ENCODE peak calls at places on chromosomes 1 and 21, in five cellular contexts. X is mesenchymal stem cell, J is H9, P is H1, G is trophoblast cell. H is an unnamed sample.
A peak's percentile ranks its signal among the peaks of the same experiment; 100 is the strongest.

GRCh38 chr1:79657916-79658662 is 651.6 kb upstream of the ADGRL4 start:
- DNase-seq in X (no peak), J (no peak), P (no peak), G (no peak), H (no peak)

GRCh38 chr1:169829671-169830070 is 35.0 kb upstream of the METTL18 start:
- DNase-seq in X (no peak), J (no peak), P (no peak), G (no peak), H (no peak)

GRCh38 chr1:222950892-222951291 is 136.1 kb downstream of the DISP1 start:
- DNase-seq in X (no peak), J (no peak), P (no peak), G (no peak), H (no peak)

GRCh38 chr1:44619261-44619900 is 54.9 kb downstream of the TMEM53 start:
- DNase-seq in X (no peak), J (no peak), P (no peak), G (no peak), H (no peak)

GRCh38 chr1:72278461-72278860 is 3.9 kb downstream of the NEGR1 start:
- DNase-seq in X (no peak), J (no peak), P (no peak), G (no peak), H (no peak)

GRCh38 chr1:21781971-21782867 is 730 bp downstream of the USP48 start:
- DNase-seq in X (peak; percentile 78), J (peak; percentile 59), P (no peak), G (peak; percentile 78), H (peak; percentile 4)

GRCh38 chr1:95022527-95022926 is 50.2 kb downstream of the ALG14 start:
- DNase-seq in X (no peak), J (no peak), P (no peak), G (no peak), H (no peak)

GRCh38 chr1:115432061-115432460 is 94.0 kb upstream of the NGF start:
- DNase-seq in X (peak; percentile 42), J (no peak), P (no peak), G (no peak), H (no peak)

GRCh38 chr1:231322880-231323530 is 14.6 kb downstream of the EXOC8 start:
- DNase-seq in X (no peak), J (no peak), P (no peak), G (no peak), H (no peak)

GRCh38 chr1:119626146-119626545 is 21.9 kb downstream of the ZNF697 start:
- DNase-seq in X (no peak), J (no peak), P (no peak), G (no peak), H (no peak)

GRCh38 chr1:66276229-66276628 is 257.7 kb upstream of the SGIP1 start:
- DNase-seq in X (no peak), J (no peak), P (no peak), G (no peak), H (no peak)
- H3K27ac ChIP-seq in X (no peak overlapping the region), J (no peak overlapping the region), P (no peak overlapping the region), G (no peak overlapping the region), H (no peak overlapping the region)

GRCh38 chr1:179448429-179449149 is 82.8 kb downstream of the AXDND1 start:
- DNase-seq in X (no peak), J (no peak), P (no peak), G (no peak), H (no peak)
- H3K4me2 ChIP-seq in X (no peak overlapping the region), J (no peak overlapping the region), P (no peak overlapping the region), G (no peak overlapping the region), H (no peak overlapping the region)

GRCh38 chr1:172726740-172727139 is 67.8 kb downstream of the FASLG start:
- DNase-seq in X (no peak), J (no peak), P (no peak), G (no peak), H (no peak)
- H2BK12ac ChIP-seq in X (no peak overlapping the region), J (no peak overlapping the region), P (no peak overlapping the region), G (peak overlapping the region; percentile 55), H (no peak overlapping the region)

GRCh38 chr1:41498391-41498790 is 13.9 kb upstream of the EDN2 start:
- DNase-seq in X (no peak), J (no peak), P (no peak), G (no peak), H (no peak)

GRCh38 chr1:41495171-41495948 is 10.9 kb upstream of the EDN2 start:
- DNase-seq in X (peak; percentile 62), J (peak; percentile 80), P (no peak), G (no peak), H (no peak)

GRCh38 chr1:41496080-41497055 is 11.9 kb upstream of the EDN2 start:
- DNase-seq in X (peak; percentile 68), J (peak; percentile 91), P (peak; percentile 69), G (peak; percentile 94), H (peak; percentile 89)

GRCh38 chr1:41497631-41498030 is 13.1 kb upstream of the EDN2 start:
- DNase-seq in X (no peak), J (no peak), P (no peak), G (no peak), H (no peak)

DNA sequence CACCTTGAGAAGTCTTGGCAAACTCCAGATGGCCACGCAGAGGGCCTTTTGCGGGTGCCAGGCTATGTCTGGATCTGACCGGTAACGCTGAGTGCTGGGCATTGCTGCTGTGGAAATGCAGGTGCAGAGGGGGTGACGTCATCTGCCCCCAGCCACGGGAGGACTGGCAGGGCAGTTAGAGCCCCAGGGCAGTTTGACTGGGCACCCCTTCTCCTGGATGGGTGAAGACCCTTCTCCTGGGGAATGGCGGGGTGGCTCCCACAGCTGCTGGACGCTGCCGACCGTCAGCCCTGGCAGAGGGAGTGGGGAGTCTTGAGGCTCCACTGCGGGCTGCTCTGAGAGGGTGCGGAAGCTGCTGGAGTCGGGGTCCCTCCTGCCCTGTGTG is 12.6 kb upstream of the EDN2 start:
- DNase-seq in X (no peak), J (no peak), P (no peak), G (no peak), H (no peak)
- H3K27ac ChIP-seq in X (peak overlapping the region; percentile 11), J (no peak overlapping the region), P (no peak overlapping the region), G (no peak overlapping the region), H (no peak overlapping the region)

DNA sequence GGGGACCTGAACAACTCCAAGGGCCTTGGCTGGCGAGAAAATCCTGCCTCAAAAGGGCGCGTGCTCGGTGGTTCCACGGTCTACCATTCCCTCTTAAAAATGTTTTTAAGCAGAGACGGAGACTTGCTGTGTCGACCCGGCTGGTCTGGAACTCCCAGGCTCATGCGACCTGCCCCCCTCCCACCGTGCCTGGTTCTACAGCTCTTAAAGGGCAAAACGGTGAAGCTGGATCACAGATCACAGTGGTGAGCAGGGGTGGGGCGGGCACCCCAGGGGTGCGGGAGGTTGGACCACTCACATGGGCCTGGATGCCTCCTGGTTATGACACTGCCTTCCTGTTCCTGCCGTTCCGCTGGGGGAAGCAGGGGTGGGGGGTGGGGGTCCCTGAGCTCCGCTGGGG is 4.2 kb upstream of the C1orf159 start:
- DNase-seq in X (no peak), J (no peak), P (no peak), G (no peak), H (no peak)
- H3K4me2 ChIP-seq in X (no peak overlapping the region), J (no peak overlapping the region), P (no peak overlapping the region), G (no peak overlapping the region), H (no peak overlapping the region)

GRCh38 chr1:167594827-167595226 is 35.2 kb upstream of the RCSD1 start:
- DNase-seq in X (no peak), J (no peak), P (no peak), G (no peak), H (no peak)

GRCh38 chr1:167593860-167594259 is 36.2 kb upstream of the RCSD1 start:
- DNase-seq in X (no peak), J (no peak), P (no peak), G (no peak), H (no peak)

GRCh38 chr1:167587342-167587741 is 33.8 kb upstream of the CREG1 start:
- DNase-seq in X (no peak), J (no peak), P (no peak), G (no peak), H (no peak)

DNA sequence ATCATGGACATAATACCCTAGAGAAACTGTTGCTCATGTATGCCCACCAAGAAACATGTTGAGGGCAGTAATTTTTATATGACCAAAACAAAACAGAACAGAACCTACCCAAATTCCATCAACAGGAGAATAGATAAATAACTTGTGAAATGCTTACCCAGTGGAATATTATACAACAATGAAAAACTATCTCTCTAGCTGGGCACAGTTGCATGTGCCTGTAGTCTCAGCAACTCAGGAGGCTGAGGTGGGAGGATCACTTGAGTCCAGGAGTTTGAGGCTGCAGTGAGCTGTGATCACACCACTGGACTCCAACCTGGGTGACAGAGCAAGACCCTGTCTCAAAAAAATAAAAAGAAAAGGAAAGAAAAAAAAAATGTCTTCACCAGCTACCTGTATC is 37.6 kb upstream of the RCSD1 start:
- DNase-seq in X (no peak), J (no peak), P (no peak), G (no peak), H (no peak)
- H2BK12ac ChIP-seq in X (no peak overlapping the region), J (no peak overlapping the region), P (no peak overlapping the region), G (no peak overlapping the region), H (no peak overlapping the region)

GRCh38 chr1:160247053-160247452 is 15.3 kb downstream of the DCAF8 start:
- DNase-seq in X (no peak), J (no peak), P (no peak), G (no peak), H (no peak)
- H3K27ac ChIP-seq in X (no peak overlapping the region), J (no peak overlapping the region), P (no peak overlapping the region), G (no peak overlapping the region), H (no peak overlapping the region)

DNA sequence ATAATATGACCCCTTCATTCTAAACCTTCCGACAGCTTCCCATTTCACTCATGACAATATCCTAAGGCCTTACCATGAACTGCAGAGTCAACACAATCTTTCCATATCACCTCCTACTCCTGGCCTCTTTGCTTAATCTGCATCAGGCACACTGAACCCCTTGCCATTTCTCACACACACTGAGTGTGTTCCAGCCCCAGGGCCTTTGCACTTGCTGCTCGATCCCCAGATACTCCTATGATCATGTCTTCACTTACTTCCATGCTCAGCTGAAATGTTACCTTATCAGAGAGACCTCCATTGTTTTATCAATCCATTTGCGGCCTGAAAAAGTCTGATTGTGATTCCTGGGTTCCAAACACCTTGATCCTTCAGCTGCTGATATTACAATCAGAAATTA is 47.0 kb downstream of the ETS2 start:
- DNase-seq in X (no peak), J (no peak), P (no peak), G (no peak), H (no peak)
- H3K4me2 ChIP-seq in X (no peak overlapping the region), J (no peak overlapping the region), P (no peak overlapping the region), G (no peak overlapping the region), H (no peak overlapping the region)

GRCh38 chr1:18419123-18419844 is 61.4 kb upstream of the KLHDC7A start:
- DNase-seq in X (no peak), J (no peak), P (no peak), G (no peak), H (no peak)
- H2BK12ac ChIP-seq in X (no peak overlapping the region), J (peak overlapping the region; percentile 96), P (peak overlapping the region; percentile 84), G (peak overlapping the region; percentile 10), H (no peak overlapping the region)

DNA sequence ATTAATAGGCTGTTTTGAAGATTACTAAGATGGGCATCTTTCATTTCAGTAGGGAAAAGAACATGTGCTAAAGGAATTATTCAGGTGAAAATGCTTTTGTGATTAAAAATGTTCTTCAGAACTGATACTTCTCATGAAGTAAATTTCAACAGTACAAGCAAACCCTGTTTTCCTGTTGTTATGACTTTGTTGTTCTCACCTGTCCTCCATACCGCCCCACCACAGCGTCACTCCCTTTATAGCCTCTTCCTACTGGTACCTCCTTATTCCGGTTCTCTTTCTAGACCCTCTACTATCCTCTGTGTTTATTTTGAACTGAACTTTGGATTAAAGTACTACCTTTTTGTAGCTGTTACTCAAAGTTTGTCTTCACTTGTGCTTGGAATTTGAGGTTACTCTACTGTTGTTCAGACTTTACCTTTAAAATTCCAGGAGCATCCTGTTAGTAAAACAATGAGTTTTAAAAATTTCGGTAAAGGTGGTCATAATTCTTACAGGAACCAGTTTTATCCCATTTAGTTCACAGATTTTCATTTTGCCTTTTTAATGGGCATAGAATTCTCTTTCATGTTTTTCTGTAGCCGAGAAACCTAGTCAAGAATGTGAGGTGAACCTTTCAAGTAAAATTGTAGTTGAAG is 10.9 kb downstream of the CNST start:
- DNase-seq in X (no peak), J (no peak), P (no peak), G (no peak), H (no peak)
- H3K27ac ChIP-seq in X (no peak overlapping the region), J (no peak overlapping the region), P (no peak overlapping the region), G (no peak overlapping the region), H (no peak overlapping the region)